ENCODE peak calls at places on chromosome 17, in six cellular contexts. R, D, V, W, M and O are unnamed samples.

GRCh38 chr17:72121164-72122001 is 563 bp downstream of the SOX9 start:
- DNase-seq in V (peak; percentile 88), R (no peak), D (no peak), W (peak; percentile 72), M (peak; percentile 46), O (peak; percentile 49)

GRCh38 chr17:51119415-51120356 is 982 bp downstream of the SPAG9 start:
- DNase-seq in M (peak; percentile 39), D (peak; percentile 22), R (peak; percentile 38), V (peak; percentile 85), W (peak; percentile 81), O (peak; percentile 58)

GRCh38 chr17:75130632-75131277 is 787 bp downstream of the NT5C start:
- DNase-seq in R (peak; percentile 69), W (peak; percentile 84), M (no peak), D (peak; percentile 81), V (no peak), O (peak; percentile 68)

GRCh38 chr17:32693135-32693897 is 183.6 kb downstream of the MYO1D start:
- DNase-seq in R (no peak), D (no peak), W (no peak), M (no peak), V (no peak), O (no peak)

GRCh38 chr17:75566456-75567233 is 21.0 kb upstream of the MYO15B start:
- DNase-seq in V (no peak), D (no peak), R (no peak), W (no peak), M (no peak), O (no peak)

GRCh38 chr17:76588182-76588581 is 2.5 kb upstream of the ST6GALNAC2 start:
- DNase-seq in R (no peak), V (no peak), M (no peak), D (no peak), W (no peak), O (peak; percentile 11)

GRCh38 chr17:28916302-28916934 is 13.5 kb upstream of the DHRS13 start:
- DNase-seq in R (peak; percentile 13), W (no peak), D (peak; percentile 40), V (no peak), M (no peak), O (peak; percentile 49)

GRCh38 chr17:47413872-47414271 is 90.1 kb downstream of the EFCAB13 start:
- DNase-seq in M (no peak), R (no peak), W (no peak), D (no peak), V (no peak), O (no peak)

GRCh38 chr17:36901506-36901905 is 35.8 kb upstream of the LHX1 start:
- DNase-seq in V (no peak), W (no peak), D (no peak), R (no peak), M (no peak), O (no peak)

DNA sequence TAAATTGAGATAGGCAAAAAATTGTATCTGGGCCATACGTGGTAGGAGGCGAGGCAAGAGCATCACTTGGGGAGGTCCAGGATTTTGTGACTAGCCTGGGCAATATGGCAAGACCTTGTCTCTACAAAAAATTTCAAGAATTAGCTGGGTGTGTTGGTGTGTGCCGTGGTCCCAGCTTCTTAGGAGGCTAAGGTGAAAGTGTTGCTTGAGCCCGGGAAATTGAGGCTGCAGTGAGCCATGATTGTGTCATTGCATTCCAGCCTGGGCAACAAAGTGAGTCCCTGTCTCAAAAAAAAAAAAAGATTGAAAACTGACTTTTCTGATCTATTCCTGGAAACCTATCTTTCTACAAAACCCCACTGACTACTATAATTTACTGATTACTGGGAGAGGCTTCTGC is 26.7 kb downstream of the CDK12 start:
- DNase-seq in W (no peak), V (no peak), D (no peak), M (no peak), R (no peak), O (no peak)
- TF ChIP-seq CTCF in W (no peak), V (no peak), D (no peak), M (no peak), R (no peak), O (no peak)

GRCh38 chr17:35553310-35553709 is 7.3 kb downstream of the SLFN14 start:
- DNase-seq in V (no peak), D (no peak), R (no peak), W (no peak), M (no peak), O (no peak)

GRCh38 chr17:35557353-35557752 is 3.3 kb downstream of the SLFN14 start:
- DNase-seq in M (no peak), D (no peak), W (no peak), R (no peak), V (no peak), O (no peak)

GRCh38 chr17:35554668-35555067 is 6.0 kb downstream of the SLFN14 start:
- DNase-seq in W (no peak), R (no peak), V (no peak), M (no peak), D (no peak), O (no peak)

GRCh38 chr17:35559495-35559894 is 1.1 kb downstream of the SLFN14 start:
- DNase-seq in V (no peak), W (no peak), D (no peak), R (no peak), M (no peak), O (no peak)

DNA sequence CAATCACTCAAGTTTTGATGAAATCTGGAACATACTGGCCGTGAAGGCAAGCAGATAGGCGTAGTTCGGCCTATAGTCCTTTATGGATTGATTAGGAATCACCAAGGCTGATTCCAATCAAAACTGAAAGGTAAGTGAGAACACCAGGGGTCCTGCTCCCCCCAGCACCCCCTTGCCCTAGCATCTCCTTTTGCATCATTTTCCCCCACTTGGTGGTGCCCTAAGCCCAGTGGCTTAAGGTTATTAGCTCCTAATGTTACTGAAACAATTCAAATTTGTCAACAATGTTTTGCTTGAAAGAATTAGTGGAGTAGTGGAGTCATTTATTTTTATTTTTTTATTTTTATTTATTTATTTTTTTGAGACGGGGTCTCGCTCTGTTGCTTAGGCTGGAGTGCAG is 4.9 kb downstream of the SLFN14 start:
- DNase-seq in D (no peak), V (no peak), M (no peak), W (no peak), R (no peak), O (no peak)
- TF ChIP-seq CTCF in D (no peak), V (no peak), M (no peak), W (no peak), R (peak; percentile 31), O (no peak)

DNA sequence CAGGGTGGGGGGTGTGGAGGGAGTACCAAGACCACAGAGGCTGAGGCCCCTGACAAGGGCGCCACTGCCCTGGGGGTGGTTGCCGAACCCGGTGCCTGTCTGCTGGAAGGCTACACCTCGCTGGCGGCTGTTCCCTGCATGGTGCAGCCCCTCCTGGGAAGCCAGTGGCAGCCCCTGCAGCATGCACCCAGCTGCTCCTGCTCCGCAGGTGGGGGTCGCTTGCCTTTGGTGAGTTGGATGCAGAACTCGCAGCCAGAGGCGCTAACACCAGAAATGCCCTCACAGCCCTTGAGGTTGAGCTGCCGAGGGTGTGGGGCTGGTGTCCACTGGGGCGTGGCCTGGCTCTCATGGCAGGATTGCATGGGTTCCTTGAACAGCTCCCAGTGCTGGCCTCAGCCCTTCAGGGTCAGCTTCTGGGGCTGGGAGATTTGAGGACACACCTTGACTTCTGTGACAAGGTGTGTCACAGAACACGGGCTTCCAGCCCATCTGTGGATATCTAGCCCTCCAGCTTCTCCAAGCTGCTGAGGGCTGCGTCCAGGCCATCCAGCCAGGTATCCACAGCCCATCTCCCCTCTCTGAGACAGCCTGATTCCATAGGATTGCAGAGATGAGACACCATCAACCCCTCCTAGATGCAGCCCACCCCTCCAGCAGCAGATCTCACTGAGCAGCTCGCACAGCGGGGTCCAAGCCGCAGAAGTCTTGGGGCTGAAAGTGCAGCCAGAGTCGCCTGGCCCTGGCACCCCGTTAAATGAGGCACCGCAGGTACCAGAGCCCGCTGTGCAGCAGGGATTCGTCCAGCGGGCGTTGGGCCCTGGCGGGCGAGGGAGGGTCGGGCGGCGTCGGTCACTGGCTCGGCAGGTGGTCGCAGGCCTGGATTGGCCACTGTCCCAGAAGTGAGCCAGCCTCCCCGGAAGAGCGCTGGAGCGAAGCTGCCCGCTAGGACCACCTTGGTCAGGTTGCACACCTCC is 586.3 kb downstream of the KCNJ18 start:
- DNase-seq in D (no peak), W (peak; percentile 59), R (no peak), V (no peak), M (no peak), O (no peak)
- TF ChIP-seq CTCF in D (no peak), W (no peak), R (no peak), V (no peak), M (no peak), O (no peak)

GRCh38 chr17:57625957-57626356 is 119.1 kb downstream of the CCDC182 start:
- DNase-seq in W (no peak), V (peak; percentile 32), D (no peak), M (no peak), R (no peak), O (no peak)
- TF ChIP-seq CTCF in W (no peak), V (no peak), D (no peak), M (no peak), R (no peak), O (no peak)

GRCh38 chr17:61395409-61395982 is 4.1 kb upstream of the TBX2 start:
- DNase-seq in W (no peak), D (no peak), R (no peak), M (no peak), V (peak; percentile 46), O (no peak)

GRCh38 chr17:61396586-61397085 is 3.0 kb upstream of the TBX2 start:
- DNase-seq in R (no peak), D (no peak), M (no peak), W (no peak), V (peak; percentile 77), O (no peak)

GRCh38 chr17:61395983-61396585 is 3.6 kb upstream of the TBX2 start:
- DNase-seq in R (no peak), D (no peak), V (no peak), W (no peak), M (no peak), O (no peak)

GRCh38 chr17:61398721-61399130 is 917 bp upstream of the TBX2 start:
- DNase-seq in R (no peak), V (no peak), W (no peak), D (no peak), M (no peak), O (no peak)

DNA sequence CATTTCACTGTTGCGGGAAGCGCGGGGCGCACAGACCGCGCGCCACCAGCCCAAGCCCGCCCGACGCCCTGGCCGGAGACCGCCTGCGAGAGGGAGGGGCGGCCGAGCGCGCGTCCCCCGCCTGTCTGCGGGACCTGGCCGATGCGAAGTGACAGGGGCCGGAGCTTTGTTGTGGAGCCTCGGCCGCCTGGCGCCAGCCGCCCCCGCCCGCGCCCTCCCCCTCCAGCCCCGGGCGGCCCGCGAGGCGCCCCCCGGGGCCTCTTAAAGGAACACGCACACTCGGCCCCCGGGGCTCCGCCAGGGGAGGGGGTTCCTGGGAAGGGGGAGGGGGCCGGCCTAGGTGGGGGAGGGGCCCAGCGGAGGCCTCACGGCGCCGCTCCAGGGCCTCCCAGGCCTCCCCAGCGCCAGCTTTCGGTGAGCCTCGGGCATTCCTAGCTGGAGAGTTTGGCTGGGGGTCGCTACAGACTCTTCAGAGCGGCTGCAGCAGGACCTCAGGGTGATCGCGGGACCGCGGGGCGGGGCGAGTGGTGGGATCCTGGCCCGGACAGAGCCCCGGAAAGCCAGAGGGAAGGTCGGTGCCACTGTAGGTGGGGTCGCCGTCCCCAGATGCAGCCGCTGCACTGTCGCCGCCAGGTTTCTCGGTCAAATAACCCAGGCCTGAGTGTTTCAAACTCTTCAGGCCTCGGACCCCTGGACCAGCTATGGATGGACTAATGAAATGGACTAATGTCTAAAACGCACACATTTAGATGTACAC is 2.4 kb upstream of the TBX2 start:
- DNase-seq in V (no peak), R (no peak), W (no peak), D (no peak), M (no peak), O (no peak)
- TF ChIP-seq CTCF in V (no peak), R (no peak), W (no peak), D (no peak), M (no peak), O (no peak)